ENCODE peak calls at places on chromosome 17, in six cellular contexts. G is heart right ventricle, U is uterus, L is endothelial cell, R is epithelial cell of esophagus, N is AG10803. H is an unnamed sample.

GRCh38 chr17:28524476-28525415 is 18.6 kb downstream of the FOXN1 start:
- DNase-seq in G (no peak), U (no peak), L (no peak), R (peak), N (peak), H (peak)

GRCh38 chr17:8856869-8857575 is 10.5 kb downstream of the PIK3R6 start:
- DNase-seq in G (no peak), U (no peak), L (no peak), R (no peak), N (no peak), H (no peak)

GRCh38 chr17:61444831-61445230 is 7.4 kb upstream of the TBX4 start:
- DNase-seq in G (no peak), U (no peak), L (no peak), R (no peak), N (no peak), H (no peak)

GRCh38 chr17:34665803-34666763 is 86.7 kb downstream of the TMEM132E start:
- DNase-seq in G (no peak), U (no peak), L (no peak), R (no peak), N (no peak), H (no peak)

GRCh38 chr17:60524463-60525346 is 1.3 kb downstream of the APPBP2 start:
- DNase-seq in G (no peak), U (no peak), L (no peak), R (peak), N (no peak), H (peak)

GRCh38 chr17:75152971-75153853 is 1.1 kb downstream of the JPT1 start:
- DNase-seq in G (peak), U (no peak), L (peak), R (peak), N (no peak), H (peak)

GRCh38 chr17:333626-334396 is 18.8 kb downstream of the RPH3AL start:
- DNase-seq in G (peak), U (peak), L (no peak), R (no peak), N (no peak), H (no peak)

GRCh38 chr17:15918261-15918660 is 26.7 kb upstream of the ADORA2B start:
- DNase-seq in G (no peak), U (no peak), L (no peak), R (no peak), N (no peak), H (no peak)

GRCh38 chr17:7704601-7705268 is at the start of gene EFNB3:
- DNase-seq in G (no peak), U (peak), L (peak), R (peak), N (no peak), H (peak)

GRCh38 chr17:81322271-81323082 is 27.4 kb upstream of the SLC38A10 start:
- DNase-seq in G (no peak), U (no peak), L (no peak), R (peak), N (peak), H (no peak)

GRCh38 chr17:60554377-60554788 is 28.3 kb upstream of the APPBP2 start:
- DNase-seq in G (no peak), U (no peak), L (no peak), R (peak), N (peak), H (peak)

GRCh38 chr17:1492249-1493206 is at the start of gene MYO1C:
- DNase-seq in G (peak), U (peak), L (peak), R (no peak), N (no peak), H (no peak)

GRCh38 chr17:56982312-56982711 is 4.4 kb downstream of the SCPEP1 start:
- DNase-seq in G (no peak), U (no peak), L (no peak), R (peak), N (no peak), H (no peak)

GRCh38 chr17:7850970-7851437 is 3.9 kb upstream of the TMEM88 start:
- DNase-seq in G (peak), U (peak), L (no peak), R (no peak), N (no peak), H (no peak)

DNA sequence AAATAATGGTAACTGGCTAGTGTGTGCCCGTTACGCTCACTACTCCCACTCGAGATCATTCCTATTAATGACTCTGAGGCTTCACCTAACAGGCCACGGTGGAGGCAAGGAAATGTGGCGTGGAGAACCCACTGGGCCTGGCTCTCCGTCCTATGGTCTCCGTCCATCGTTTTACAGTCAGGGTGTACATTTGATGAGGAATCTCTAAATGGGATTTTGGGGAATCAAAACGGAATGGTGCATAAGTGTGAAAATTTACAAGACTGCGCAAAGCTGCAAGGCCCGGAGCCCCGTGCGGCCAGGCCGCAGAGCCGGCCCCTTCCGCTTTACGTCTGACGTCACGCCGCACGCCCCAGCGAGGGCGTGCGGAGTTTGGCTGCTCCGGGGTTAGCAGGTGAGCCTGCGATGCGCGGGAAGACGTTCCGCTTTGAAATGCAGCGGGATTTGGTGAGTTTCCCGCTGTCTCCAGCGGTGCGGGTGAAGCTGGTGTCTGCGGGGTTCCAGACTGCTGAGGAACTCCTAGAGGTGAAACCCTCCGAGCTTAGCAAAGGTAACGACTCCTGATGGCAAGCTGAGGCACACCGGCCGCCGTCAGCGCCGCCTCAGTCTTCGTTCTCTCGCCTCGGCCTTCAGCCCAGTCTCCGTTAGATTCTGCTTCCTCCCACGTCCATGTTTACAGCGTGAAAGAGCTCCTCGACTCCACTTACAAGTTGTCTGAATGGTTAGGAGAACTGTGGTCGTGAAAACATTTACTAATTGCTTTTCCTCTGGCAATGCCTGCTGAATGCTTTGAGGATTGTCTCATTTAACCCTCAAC is at the start of gene RAD51C:
- DNase-seq in G (peak), U (peak), L (peak), R (peak), N (peak), H (peak)
- TF ChIP-seq CTCF in G (no peak), U (no peak), L (no peak), R (peak), N (peak), H (no peak)

GRCh38 chr17:44759096-44759915 is 518 bp downstream of the ADAM11 start:
- DNase-seq in G (no peak), U (no peak), L (no peak), R (no peak), N (no peak), H (no peak)
- TF ChIP-seq CTCF in G (no peak), U (no peak), L (peak), R (no peak), N (no peak), H (no peak)

GRCh38 chr17:4562000-4562969 is 1.9 kb upstream of the GGT6 start:
- DNase-seq in G (no peak), U (no peak), L (no peak), R (no peak), N (peak), H (no peak)

GRCh38 chr17:4572131-4572530 is 11.8 kb upstream of the GGT6 start:
- DNase-seq in G (no peak), U (no peak), L (no peak), R (no peak), N (no peak), H (no peak)

GRCh38 chr17:4565209-4566141 is 5.1 kb upstream of the GGT6 start:
- DNase-seq in G (peak), U (peak), L (peak), R (peak), N (peak), H (peak)

GRCh38 chr17:4560837-4561241 is 462 bp upstream of the GGT6 start:
- DNase-seq in G (no peak), U (no peak), L (no peak), R (no peak), N (peak), H (peak)

GRCh38 chr17:4566785-4567184 is 6.4 kb upstream of the GGT6 start:
- DNase-seq in G (peak), U (no peak), L (peak), R (peak), N (peak), H (peak)
- TF ChIP-seq CTCF in G (peak), U (peak), L (peak), R (peak), N (peak), H (peak)

DNA sequence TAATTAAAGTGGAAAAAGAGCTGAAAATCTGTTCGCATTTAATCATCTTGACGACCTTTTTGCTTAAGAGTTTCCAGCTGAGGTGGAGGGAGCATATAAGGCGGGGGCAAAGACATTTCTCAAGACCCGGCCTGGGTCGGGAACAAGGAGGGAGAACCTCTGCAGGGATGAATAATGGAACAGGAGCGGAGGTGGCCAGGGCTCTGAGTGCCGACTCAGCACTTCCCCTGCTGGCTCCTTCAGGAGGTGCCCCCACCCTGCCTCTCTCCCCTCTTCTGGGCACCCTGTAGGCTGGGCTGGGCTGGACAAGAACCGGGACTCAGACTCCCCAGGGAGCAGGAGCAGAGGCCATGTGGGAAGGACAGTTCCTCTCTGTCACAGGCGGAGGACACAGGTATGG is 7.9 kb upstream of the NGFR start:
- DNase-seq in G (no peak), U (no peak), L (no peak), R (no peak), N (no peak), H (no peak)
- TF ChIP-seq CTCF in G (no peak), U (no peak), L (no peak), R (no peak), N (no peak), H (no peak)

DNA sequence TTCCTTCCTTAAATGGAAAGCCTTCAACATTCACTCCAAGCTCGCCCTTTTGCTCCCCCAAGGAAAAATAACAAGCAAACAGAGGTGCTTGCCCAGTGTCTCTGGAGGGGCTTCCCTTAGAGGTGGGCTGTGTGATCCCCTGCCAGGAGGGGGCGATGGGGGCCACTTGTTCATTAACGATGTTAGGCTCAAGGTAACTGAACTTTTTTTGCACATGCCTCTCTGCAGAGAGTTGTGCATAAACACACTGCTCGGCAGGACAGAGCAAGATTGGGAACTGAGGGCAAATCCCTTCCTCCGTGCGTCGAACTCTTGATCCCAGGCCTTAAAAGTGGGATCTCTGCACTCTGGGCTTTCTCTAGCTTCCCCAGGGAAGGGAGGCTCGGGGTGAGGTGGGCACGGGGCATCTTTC is 15.5 kb upstream of the NAGLU start:
- DNase-seq in G (no peak), U (no peak), L (peak), R (no peak), N (no peak), H (no peak)
- TF ChIP-seq CTCF in G (peak), U (no peak), L (peak), R (peak), N (peak), H (peak)

H was measured in fibroblast of pulmonary artery.